ENCODE peak calls at places on chromosomes 6 and 20, in nine cellular contexts. I is B cell, Q is NCI-H460, F is GM23248, S is left lung, L is sciatic nerve, D is SJSA1, N is occipital lobe, W is tibial nerve. P is an unnamed sample.

GRCh38 chr20:63126876-63127699 is 88.8 kb downstream of the YTHDF1 start:
- DNase-seq in W (no peak), S (no peak), I (no peak), Q (no peak), D (no peak), F (no peak), L (peak; percentile 42), N (no peak), P (no peak)

GRCh38 chr6:116531675-116532570 is 13.6 kb downstream of the TRAPPC3L start:
- DNase-seq in Q (peak; percentile 44), N (no peak), W (peak; percentile 88), S (peak; percentile 54), L (peak; percentile 78), F (peak; percentile 81), I (peak; percentile 81), D (peak; percentile 63), P (peak; percentile 83)

GRCh38 chr6:137765044-137765443 is 102.0 kb upstream of the TNFAIP3 start:
- DNase-seq in W (no peak), D (no peak), N (no peak), F (peak; percentile 12), Q (no peak), S (no peak), I (no peak), L (no peak), P (no peak)

GRCh38 chr6:44701637-44702101 is 314.2 kb downstream of the CDC5L start:
- DNase-seq in S (no peak), N (no peak), D (no peak), I (no peak), L (no peak), F (peak; percentile 77), W (no peak), Q (no peak), P (no peak)

GRCh38 chr6:27268803-27269202 is 21.3 kb downstream of the PRSS16 start:
- DNase-seq in I (no peak), Q (no peak), F (no peak), L (no peak), W (no peak), S (no peak), N (no peak), D (no peak), P (no peak)

GRCh38 chr6:5088780-5089179 is 3.6 kb downstream of the PPP1R3G start:
- DNase-seq in W (no peak), D (no peak), Q (no peak), F (no peak), N (no peak), L (no peak), S (no peak), I (no peak), P (no peak)

GRCh38 chr6:116561377-116562018 is 7.9 kb downstream of the CALHM4 start:
- DNase-seq in W (peak; percentile 96), F (peak; percentile 77), D (peak; percentile 65), L (peak; percentile 86), I (peak; percentile 76), N (peak; percentile 26), S (no peak), Q (peak; percentile 50), P (peak; percentile 83)

GRCh38 chr6:96186516-96187195 is 170.9 kb downstream of the FUT9 start:
- DNase-seq in D (no peak), N (no peak), I (no peak), S (no peak), Q (no peak), L (no peak), W (no peak), F (no peak), P (no peak)